ENCODE peak calls at places on chromosomes 13 and 19, in nine cellular contexts. One of them, this sample, is unnamed.

GRCh38 chr13:23678768-23679167 is 108.6 kb downstream of the TNFRSF19 start:
- DNase-seq in pancreas: no peak
- DNase-seq in NCI-H1436 treated with DMSO at 0.1 percent for 48 hours: no peak
- DNase-seq in suprapubic skin: no peak
- DNase-seq in activated CD4-positive, alpha-beta T cell treated with anti-CD3 and anti-CD28 coated beads, Interleukin-2, amount 50 U/mL, for 24 hours: no peak
- DNase-seq in K562: no peak
- DNase-seq in neural progenitor cell: no peak
- DNase-seq in left lung: no peak
- DNase-seq in occipital lobe: no peak
- DNase-seq in this sample: no peak

GRCh38 chr19:18700501-18701249 is 17.2 kb downstream of the CRTC1 start:
- DNase-seq in left lung: peak
- DNase-seq in NCI-H1436 treated with DMSO at 0.1 percent for 48 hours: peak
- DNase-seq in activated CD4-positive, alpha-beta T cell treated with anti-CD3 and anti-CD28 coated beads, Interleukin-2, amount 50 U/mL, for 24 hours: peak
- DNase-seq in occipital lobe: peak
- DNase-seq in suprapubic skin: no peak
- DNase-seq in neural progenitor cell: peak
- DNase-seq in K562: peak
- DNase-seq in pancreas: peak
- DNase-seq in this sample: no peak

GRCh38 chr19:34578173-34578572 is 96.6 kb downstream of the WTIP start:
- DNase-seq in neural progenitor cell: no peak
- DNase-seq in activated CD4-positive, alpha-beta T cell treated with anti-CD3 and anti-CD28 coated beads, Interleukin-2, amount 50 U/mL, for 24 hours: no peak
- DNase-seq in pancreas: no peak
- DNase-seq in occipital lobe: no peak
- DNase-seq in suprapubic skin: no peak
- DNase-seq in K562: no peak
- DNase-seq in NCI-H1436 treated with DMSO at 0.1 percent for 48 hours: no peak
- DNase-seq in left lung: no peak
- DNase-seq in this sample: no peak

GRCh38 chr19:4152241-4152998 is 1.0 kb upstream of the CREB3L3 start:
- DNase-seq in activated CD4-positive, alpha-beta T cell treated with anti-CD3 and anti-CD28 coated beads, Interleukin-2, amount 50 U/mL, for 24 hours: no peak
- DNase-seq in pancreas: no peak
- DNase-seq in suprapubic skin: no peak
- DNase-seq in NCI-H1436 treated with DMSO at 0.1 percent for 48 hours: no peak
- DNase-seq in occipital lobe: no peak
- DNase-seq in K562: no peak
- DNase-seq in left lung: no peak
- DNase-seq in neural progenitor cell: no peak
- DNase-seq in this sample: no peak

GRCh38 chr19:40578442-40578908 is 1.8 kb downstream of the SHKBP1 start:
- DNase-seq in occipital lobe: peak
- DNase-seq in left lung: no peak
- DNase-seq in activated CD4-positive, alpha-beta T cell treated with anti-CD3 and anti-CD28 coated beads, Interleukin-2, amount 50 U/mL, for 24 hours: no peak
- DNase-seq in NCI-H1436 treated with DMSO at 0.1 percent for 48 hours: peak
- DNase-seq in suprapubic skin: no peak
- DNase-seq in pancreas: no peak
- DNase-seq in neural progenitor cell: peak
- DNase-seq in K562: peak
- DNase-seq in this sample: no peak

GRCh38 chr13:29453657-29454056 is 141.8 kb downstream of the SLC7A1 start:
- DNase-seq in NCI-H1436 treated with DMSO at 0.1 percent for 48 hours: no peak
- DNase-seq in left lung: no peak
- DNase-seq in pancreas: no peak
- DNase-seq in activated CD4-positive, alpha-beta T cell treated with anti-CD3 and anti-CD28 coated beads, Interleukin-2, amount 50 U/mL, for 24 hours: no peak
- DNase-seq in K562: no peak
- DNase-seq in neural progenitor cell: no peak
- DNase-seq in occipital lobe: no peak
- DNase-seq in suprapubic skin: no peak
- DNase-seq in this sample: no peak

GRCh38 chr13:113202912-113203311 is 5.6 kb downstream of the PCID2 start:
- DNase-seq in neural progenitor cell: no peak
- DNase-seq in pancreas: no peak
- DNase-seq in suprapubic skin: no peak
- DNase-seq in K562: no peak
- DNase-seq in occipital lobe: no peak
- DNase-seq in NCI-H1436 treated with DMSO at 0.1 percent for 48 hours: no peak
- DNase-seq in activated CD4-positive, alpha-beta T cell treated with anti-CD3 and anti-CD28 coated beads, Interleukin-2, amount 50 U/mL, for 24 hours: no peak
- DNase-seq in left lung: no peak
- DNase-seq in this sample: no peak

GRCh38 chr13:111295896-111296295 is 24.5 kb upstream of the TEX29 start:
- DNase-seq in NCI-H1436 treated with DMSO at 0.1 percent for 48 hours: no peak
- DNase-seq in activated CD4-positive, alpha-beta T cell treated with anti-CD3 and anti-CD28 coated beads, Interleukin-2, amount 50 U/mL, for 24 hours: no peak
- DNase-seq in suprapubic skin: no peak
- DNase-seq in occipital lobe: no peak
- DNase-seq in K562: no peak
- DNase-seq in neural progenitor cell: no peak
- DNase-seq in left lung: no peak
- DNase-seq in pancreas: no peak
- DNase-seq in this sample: no peak

GRCh38 chr13:66074018-66074615 is 1156.0 kb downstream of the PCDH9 start:
- DNase-seq in activated CD4-positive, alpha-beta T cell treated with anti-CD3 and anti-CD28 coated beads, Interleukin-2, amount 50 U/mL, for 24 hours: no peak
- DNase-seq in NCI-H1436 treated with DMSO at 0.1 percent for 48 hours: no peak
- DNase-seq in neural progenitor cell: no peak
- DNase-seq in pancreas: no peak
- DNase-seq in occipital lobe: no peak
- DNase-seq in suprapubic skin: no peak
- DNase-seq in left lung: no peak
- DNase-seq in K562: no peak
- DNase-seq in this sample: no peak

GRCh38 chr13:105929486-105929885 is 606.0 kb downstream of the EFNB2 start:
- DNase-seq in pancreas: no peak
- DNase-seq in suprapubic skin: no peak
- DNase-seq in neural progenitor cell: no peak
- DNase-seq in activated CD4-positive, alpha-beta T cell treated with anti-CD3 and anti-CD28 coated beads, Interleukin-2, amount 50 U/mL, for 24 hours: no peak
- DNase-seq in left lung: no peak
- DNase-seq in NCI-H1436 treated with DMSO at 0.1 percent for 48 hours: no peak
- DNase-seq in K562: no peak
- DNase-seq in occipital lobe: no peak
- DNase-seq in this sample: peak

GRCh38 chr13:21458816-21459701 is at the start of gene ZDHHC20:
- DNase-seq in suprapubic skin: peak
- DNase-seq in neural progenitor cell: peak
- DNase-seq in activated CD4-positive, alpha-beta T cell treated with anti-CD3 and anti-CD28 coated beads, Interleukin-2, amount 50 U/mL, for 24 hours: peak
- DNase-seq in K562: peak
- DNase-seq in left lung: peak
- DNase-seq in occipital lobe: peak
- DNase-seq in NCI-H1436 treated with DMSO at 0.1 percent for 48 hours: no peak
- DNase-seq in pancreas: peak
- DNase-seq in this sample: peak

GRCh38 chr19:35462476-35462953 is 14.5 kb downstream of the FFAR2 start:
- DNase-seq in occipital lobe: no peak
- DNase-seq in K562: no peak
- DNase-seq in left lung: no peak
- DNase-seq in activated CD4-positive, alpha-beta T cell treated with anti-CD3 and anti-CD28 coated beads, Interleukin-2, amount 50 U/mL, for 24 hours: peak
- DNase-seq in neural progenitor cell: no peak
- DNase-seq in suprapubic skin: no peak
- DNase-seq in NCI-H1436 treated with DMSO at 0.1 percent for 48 hours: no peak
- DNase-seq in pancreas: no peak
- DNase-seq in this sample: no peak

GRCh38 chr19:3801412-3802096 is 15.4 kb upstream of the MATK start:
- DNase-seq in suprapubic skin: no peak
- DNase-seq in neural progenitor cell: peak
- DNase-seq in left lung: peak
- DNase-seq in K562: no peak
- DNase-seq in activated CD4-positive, alpha-beta T cell treated with anti-CD3 and anti-CD28 coated beads, Interleukin-2, amount 50 U/mL, for 24 hours: no peak
- DNase-seq in NCI-H1436 treated with DMSO at 0.1 percent for 48 hours: peak
- DNase-seq in pancreas: no peak
- DNase-seq in occipital lobe: peak
- DNase-seq in this sample: no peak

GRCh38 chr13:52852444-52852843 is 4.0 kb upstream of the PCDH8 start:
- DNase-seq in left lung: no peak
- DNase-seq in NCI-H1436 treated with DMSO at 0.1 percent for 48 hours: no peak
- DNase-seq in suprapubic skin: no peak
- DNase-seq in activated CD4-positive, alpha-beta T cell treated with anti-CD3 and anti-CD28 coated beads, Interleukin-2, amount 50 U/mL, for 24 hours: no peak
- DNase-seq in occipital lobe: no peak
- DNase-seq in K562: no peak
- DNase-seq in neural progenitor cell: no peak
- DNase-seq in pancreas: no peak
- DNase-seq in this sample: no peak

GRCh38 chr13:48646791-48647190 is 6.9 kb upstream of the CYSLTR2 start:
- DNase-seq in NCI-H1436 treated with DMSO at 0.1 percent for 48 hours: no peak
- DNase-seq in occipital lobe: no peak
- DNase-seq in K562: no peak
- DNase-seq in neural progenitor cell: no peak
- DNase-seq in left lung: peak
- DNase-seq in suprapubic skin: no peak
- DNase-seq in pancreas: no peak
- DNase-seq in activated CD4-positive, alpha-beta T cell treated with anti-CD3 and anti-CD28 coated beads, Interleukin-2, amount 50 U/mL, for 24 hours: no peak
- DNase-seq in this sample: no peak

GRCh38 chr19:862529-863304 is 3.3 kb downstream of the CFD start:
- DNase-seq in K562: peak
- DNase-seq in suprapubic skin: no peak
- DNase-seq in neural progenitor cell: peak
- DNase-seq in pancreas: peak
- DNase-seq in activated CD4-positive, alpha-beta T cell treated with anti-CD3 and anti-CD28 coated beads, Interleukin-2, amount 50 U/mL, for 24 hours: peak
- DNase-seq in left lung: peak
- DNase-seq in NCI-H1436 treated with DMSO at 0.1 percent for 48 hours: no peak
- DNase-seq in occipital lobe: no peak
- DNase-seq in this sample: no peak

GRCh38 chr19:29665826-29666633 is 769 bp downstream of the PLEKHF1 start:
- DNase-seq in left lung: peak
- DNase-seq in suprapubic skin: no peak
- DNase-seq in neural progenitor cell: peak
- DNase-seq in K562: peak
- DNase-seq in occipital lobe: no peak
- DNase-seq in NCI-H1436 treated with DMSO at 0.1 percent for 48 hours: no peak
- DNase-seq in activated CD4-positive, alpha-beta T cell treated with anti-CD3 and anti-CD28 coated beads, Interleukin-2, amount 50 U/mL, for 24 hours: no peak
- DNase-seq in pancreas: no peak
- DNase-seq in this sample: no peak

GRCh38 chr19:56639217-56639616 is 3.7 kb upstream of the SMIM17 start:
- DNase-seq in NCI-H1436 treated with DMSO at 0.1 percent for 48 hours: no peak
- DNase-seq in K562: no peak
- DNase-seq in pancreas: no peak
- DNase-seq in occipital lobe: no peak
- DNase-seq in neural progenitor cell: peak
- DNase-seq in left lung: no peak
- DNase-seq in activated CD4-positive, alpha-beta T cell treated with anti-CD3 and anti-CD28 coated beads, Interleukin-2, amount 50 U/mL, for 24 hours: no peak
- DNase-seq in suprapubic skin: no peak
- DNase-seq in this sample: no peak

GRCh38 chr13:49400755-49401659 is 42.9 kb downstream of the CAB39L start:
- DNase-seq in pancreas: peak
- DNase-seq in neural progenitor cell: peak
- DNase-seq in suprapubic skin: no peak
- DNase-seq in activated CD4-positive, alpha-beta T cell treated with anti-CD3 and anti-CD28 coated beads, Interleukin-2, amount 50 U/mL, for 24 hours: no peak
- DNase-seq in left lung: no peak
- DNase-seq in NCI-H1436 treated with DMSO at 0.1 percent for 48 hours: no peak
- DNase-seq in K562: peak
- DNase-seq in occipital lobe: peak
- DNase-seq in this sample: no peak

GRCh38 chr13:47901451-47901850 is 99.6 kb downstream of the SUCLA2 start:
- DNase-seq in left lung: no peak
- DNase-seq in occipital lobe: no peak
- DNase-seq in NCI-H1436 treated with DMSO at 0.1 percent for 48 hours: no peak
- DNase-seq in suprapubic skin: no peak
- DNase-seq in pancreas: no peak
- DNase-seq in K562: no peak
- DNase-seq in neural progenitor cell: peak
- DNase-seq in activated CD4-positive, alpha-beta T cell treated with anti-CD3 and anti-CD28 coated beads, Interleukin-2, amount 50 U/mL, for 24 hours: no peak
- DNase-seq in this sample: no peak

GRCh38 chr19:38743394-38744297 is 628 bp downstream of the CAPN12 start:
- DNase-seq in neural progenitor cell: no peak
- DNase-seq in left lung: no peak
- DNase-seq in occipital lobe: no peak
- DNase-seq in suprapubic skin: no peak
- DNase-seq in K562: peak
- DNase-seq in activated CD4-positive, alpha-beta T cell treated with anti-CD3 and anti-CD28 coated beads, Interleukin-2, amount 50 U/mL, for 24 hours: no peak
- DNase-seq in pancreas: no peak
- DNase-seq in NCI-H1436 treated with DMSO at 0.1 percent for 48 hours: no peak
- DNase-seq in this sample: no peak

GRCh38 chr13:100347941-100348340 is 240.6 kb downstream of the GGACT start:
- DNase-seq in K562: no peak
- DNase-seq in activated CD4-positive, alpha-beta T cell treated with anti-CD3 and anti-CD28 coated beads, Interleukin-2, amount 50 U/mL, for 24 hours: no peak
- DNase-seq in occipital lobe: no peak
- DNase-seq in pancreas: no peak
- DNase-seq in suprapubic skin: no peak
- DNase-seq in neural progenitor cell: no peak
- DNase-seq in left lung: no peak
- DNase-seq in NCI-H1436 treated with DMSO at 0.1 percent for 48 hours: no peak
- DNase-seq in this sample: peak

GRCh38 chr13:40485611-40486517 is 180.6 kb downstream of the FOXO1 start:
- DNase-seq in left lung: no peak
- DNase-seq in suprapubic skin: no peak
- DNase-seq in NCI-H1436 treated with DMSO at 0.1 percent for 48 hours: no peak
- DNase-seq in occipital lobe: no peak
- DNase-seq in activated CD4-positive, alpha-beta T cell treated with anti-CD3 and anti-CD28 coated beads, Interleukin-2, amount 50 U/mL, for 24 hours: peak
- DNase-seq in K562: no peak
- DNase-seq in pancreas: no peak
- DNase-seq in neural progenitor cell: peak
- DNase-seq in this sample: no peak

GRCh38 chr19:3075605-3076431 is 13.5 kb upstream of the TLE5 start:
- DNase-seq in K562: peak
- DNase-seq in left lung: peak
- DNase-seq in activated CD4-positive, alpha-beta T cell treated with anti-CD3 and anti-CD28 coated beads, Interleukin-2, amount 50 U/mL, for 24 hours: peak
- DNase-seq in suprapubic skin: no peak
- DNase-seq in neural progenitor cell: peak
- DNase-seq in NCI-H1436 treated with DMSO at 0.1 percent for 48 hours: no peak
- DNase-seq in pancreas: peak
- DNase-seq in occipital lobe: no peak
- DNase-seq in this sample: peak